ENCODE peak calls at places on chromosome 20, in four cellular contexts. G is GM04504, W is nephron progenitor cell, N is HuH-7.5. H is an unnamed sample.

GRCh38 chr20:57464642-57465211 is 60.2 kb downstream of the CTCFL start:
- DNase-seq in G (no peak), W (no peak), N (peak; percentile 80), H (peak; percentile 42)

GRCh38 chr20:34637245-34638185 is 39.4 kb downstream of the PIGU start:
- DNase-seq in G (peak; percentile 74), W (no peak), N (no peak), H (peak; percentile 64)

GRCh38 chr20:54624701-54625472 is 149.5 kb downstream of the DOK5 start:
- DNase-seq in G (no peak), W (no peak), N (no peak), H (peak; percentile 29)

GRCh38 chr20:20184149-20184548 is 131.8 kb downstream of the CFAP61 start:
- DNase-seq in G (no peak), W (no peak), N (no peak), H (peak; percentile 56)

GRCh38 chr20:2838170-2838797 is 2.2 kb downstream of the PCED1A start:
- DNase-seq in G (no peak), W (no peak), N (no peak), H (no peak)

GRCh38 chr20:9068232-9068781 is 580 bp upstream of the PLCB4 start:
- DNase-seq in G (no peak), W (peak; percentile 83), N (peak; percentile 60), H (peak; percentile 61)

GRCh38 chr20:34324541-34324940 is 21.4 kb upstream of the AHCY start:
- DNase-seq in G (no peak), W (no peak), N (no peak), H (no peak)

GRCh38 chr20:62652051-62652893 is 10.0 kb downstream of the SLCO4A1 start:
- DNase-seq in G (peak; percentile 97), W (peak; percentile 59), N (peak; percentile 85), H (peak; percentile 100)

GRCh38 chr20:728022-728944 is 40.0 kb downstream of the SLC52A3 start:
- DNase-seq in G (no peak), W (peak; percentile 93), N (peak; percentile 81), H (peak; percentile 17)

GRCh38 chr20:35541118-35541782 is 628 bp upstream of the ERGIC3 start:
- DNase-seq in G (no peak), W (no peak), N (no peak), H (no peak)

GRCh38 chr20:19351542-19351941 is 139.1 kb downstream of the SLC24A3 start:
- DNase-seq in G (no peak), W (no peak), N (no peak), H (no peak)

GRCh38 chr20:36644032-36644712 is 1.8 kb downstream of the SLA2 start:
- DNase-seq in G (no peak), W (no peak), N (no peak), H (no peak)

GRCh38 chr20:19012671-19013070 is 199.1 kb downstream of the SCP2D1 start:
- DNase-seq in G (no peak), W (no peak), N (no peak), H (peak; percentile 51)

GRCh38 chr20:43971233-43971632 is 56.6 kb downstream of the TOX2 start:
- DNase-seq in G (no peak), W (no peak), N (no peak), H (no peak)

GRCh38 chr20:31608256-31608980 is 3.3 kb downstream of the ID1 start:
- DNase-seq in G (no peak), W (peak; percentile 80), N (peak; percentile 96), H (peak; percentile 75)

H was measured in RPMI7951.